ENCODE peak calls at places on chromosomes 1 and 21, in ten cellular contexts. S is progenitor cell of endocrine pancreas; B is dorsolateral prefrontal cortex; T is endothelial cell; D is lower lobe of right lung; I is spleen; F is foreskin fibroblast; X is Calu3; E is activated CD8-positive, alpha-beta T cell treated with anti-CD3 and anti-CD28 coated beads for 36 hours; M is psoas muscle. O is an unnamed sample.

GRCh38 chr1:31031330-31032143 is 34.0 kb downstream of the PUM1 start:
- DNase-seq in S (no peak), B (no peak), T (no peak), D (no peak), I (no peak), F (no peak), X (no peak), E (no peak), M (no peak), O (no peak)

GRCh38 chr1:81158592-81158991 is 642.1 kb upstream of the ADGRL2 start:
- DNase-seq in S (no peak), B (no peak), T (no peak), D (no peak), I (no peak), F (peak), X (no peak), E (no peak), M (no peak), O (no peak)

GRCh38 chr1:81703352-81703735 is 97.4 kb upstream of the ADGRL2 start:
- DNase-seq in S (no peak), B (no peak), T (no peak), D (no peak), I (no peak), F (peak), X (no peak), E (no peak), M (no peak), O (no peak)

GRCh38 chr1:12475947-12476346 is 142.1 kb downstream of the DHRS3 start:
- DNase-seq in S (no peak), B (no peak), T (no peak), D (no peak), I (no peak), F (no peak), X (no peak), E (peak), M (no peak), O (no peak)

GRCh38 chr1:228314315-228314657 is 92.3 kb downstream of the TRIM11 start:
- DNase-seq in S (no peak), B (no peak), T (no peak), D (no peak), I (peak), F (no peak), X (no peak), E (no peak), M (peak), O (no peak)

GRCh38 chr1:87089823-87090222 is 175.4 kb downstream of the HS2ST1 start:
- DNase-seq in S (no peak), B (no peak), T (no peak), D (no peak), I (no peak), F (no peak), X (no peak), E (no peak), M (no peak), O (no peak)

GRCh38 chr1:246631426-246631825 is 65.2 kb downstream of the CNST start:
- DNase-seq in S (no peak), B (no peak), T (no peak), D (no peak), I (no peak), F (peak), X (no peak), E (no peak), M (no peak), O (no peak)

GRCh38 chr1:54927475-54928240 is 40.7 kb upstream of the DHCR24 start:
- DNase-seq in S (no peak), B (no peak), T (no peak), D (no peak), I (no peak), F (peak), X (no peak), E (no peak), M (peak), O (no peak)

GRCh38 chr1:110559157-110559556 is 40.2 kb upstream of the KCNA10 start:
- DNase-seq in S (no peak), B (no peak), T (no peak), D (no peak), I (no peak), F (no peak), X (no peak), E (no peak), M (no peak), O (peak)

GRCh38 chr1:237525102-237525501 is 365.6 kb downstream of the ZP4 start:
- DNase-seq in S (no peak), B (no peak), T (no peak), D (no peak), I (no peak), F (no peak), X (no peak), E (no peak), M (no peak), O (no peak)

GRCh38 chr1:201320168-201320842 is 37.0 kb downstream of the PKP1 start:
- DNase-seq in S (no peak), B (no peak), T (no peak), D (peak), I (peak), F (no peak), X (no peak), E (no peak), M (no peak), O (no peak)

GRCh38 chr1:11765661-11766428 is 3.9 kb downstream of the C1orf167 start:
- DNase-seq in S (no peak), B (no peak), T (no peak), D (no peak), I (no peak), F (no peak), X (no peak), E (no peak), M (no peak), O (no peak)

DNA sequence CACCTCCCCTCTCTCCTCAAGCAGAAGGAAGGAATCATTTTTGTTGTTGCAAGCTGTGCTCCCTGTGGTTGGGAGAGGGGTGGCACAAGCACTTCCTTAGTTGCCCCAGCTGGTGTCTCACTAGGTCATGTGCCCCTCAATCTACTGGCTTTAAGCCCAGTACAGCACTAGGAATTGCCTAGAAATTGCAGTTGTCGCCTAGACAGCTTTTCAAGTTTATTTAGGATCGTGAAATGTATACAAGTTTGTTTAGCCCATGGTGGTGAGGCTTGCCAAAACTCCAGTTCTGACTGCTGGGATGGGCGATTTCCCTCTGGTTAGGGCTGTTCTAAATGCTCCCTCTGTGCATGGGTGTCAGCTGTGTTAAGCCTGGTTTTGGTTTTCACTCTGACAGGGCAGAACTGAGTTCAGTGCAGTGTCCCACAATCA is 126.8 kb upstream of the ZNF644 start:
- DNase-seq in S (no peak), B (no peak), T (no peak), D (no peak), I (no peak), F (no peak), X (no peak), E (no peak), M (no peak), O (no peak)
- TF ChIP-seq CTCF in S (no peak), B (no peak), T (no peak), D (no peak), I (no peak), F (no peak), X (no peak), E (no peak), M (no peak), O (no peak)

GRCh38 chr1:44828841-44829440 is 14.1 kb downstream of the PTCH2 start:
- DNase-seq in S (no peak), B (no peak), T (no peak), D (no peak), I (peak), F (no peak), X (no peak), E (no peak), M (peak), O (no peak)

GRCh38 chr1:44828003-44828651 is 14.9 kb downstream of the PTCH2 start:
- DNase-seq in S (no peak), B (no peak), T (no peak), D (no peak), I (peak), F (no peak), X (no peak), E (no peak), M (peak), O (no peak)

GRCh38 chr1:44826375-44827196 is 16.5 kb downstream of the PTCH2 start:
- DNase-seq in S (no peak), B (peak), T (peak), D (peak), I (peak), F (peak), X (no peak), E (no peak), M (peak), O (no peak)

GRCh38 chr1:44829506-44830384 is 13.3 kb downstream of the PTCH2 start:
- DNase-seq in S (no peak), B (no peak), T (no peak), D (no peak), I (peak), F (no peak), X (no peak), E (no peak), M (peak), O (no peak)

DNA sequence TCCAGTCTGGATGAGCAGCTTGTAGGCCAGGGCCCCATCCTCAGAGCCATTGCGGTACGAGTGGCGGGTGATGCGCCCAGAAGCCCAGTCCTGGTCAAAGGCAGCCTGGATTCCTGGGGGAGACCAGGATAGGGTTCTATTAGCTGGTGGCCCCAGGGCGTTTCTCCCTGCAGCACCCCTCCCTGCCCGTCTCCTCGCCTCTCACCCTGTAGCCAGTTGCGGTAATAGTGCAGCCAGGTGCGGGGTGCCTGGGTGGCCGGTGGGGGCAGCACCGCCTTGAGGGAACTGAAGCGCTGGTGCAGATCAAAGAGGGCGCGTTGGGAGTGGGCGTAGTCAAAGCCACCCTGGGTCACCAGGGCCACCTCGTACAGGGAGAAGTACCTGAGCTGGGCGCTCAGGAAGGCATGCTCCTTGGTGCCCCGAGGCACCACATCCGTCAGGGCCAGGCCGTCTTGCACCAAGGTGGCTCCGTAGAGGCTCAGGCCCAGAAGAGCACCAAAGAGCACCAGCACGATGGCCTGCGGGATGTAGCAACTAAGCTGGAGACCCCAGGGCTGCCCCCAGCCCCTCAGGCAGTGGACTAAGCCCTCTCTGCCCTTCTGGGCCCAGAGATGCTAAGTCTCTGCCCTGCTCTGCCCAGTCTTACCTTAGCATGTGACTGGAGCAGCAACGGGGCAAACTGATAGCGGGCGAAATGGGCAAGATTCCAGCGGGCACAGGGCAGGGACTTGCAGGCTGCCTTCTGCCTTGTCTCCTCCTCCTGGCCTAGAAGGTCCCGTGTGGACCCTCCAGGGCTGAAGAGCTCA is 15.7 kb downstream of the PTCH2 start:
- DNase-seq in S (no peak), B (peak), T (no peak), D (no peak), I (peak), F (no peak), X (no peak), E (no peak), M (peak), O (no peak)
- TF ChIP-seq CTCF in S (peak), B (no peak), T (no peak), D (no peak), I (no peak), F (no peak), X (no peak), E (no peak), M (no peak), O (no peak)

GRCh38 chr1:92065042-92065441 is 10.2 kb downstream of the SETSIP start:
- DNase-seq in S (no peak), B (no peak), T (no peak), D (no peak), I (no peak), F (no peak), X (no peak), E (no peak), M (no peak), O (no peak)
- TF ChIP-seq CTCF in S (no peak), B (no peak), T (no peak), D (no peak), I (no peak), F (no peak), X (no peak), E (no peak), M (no peak), O (no peak)

GRCh38 chr1:60808676-60809075 is 273.7 kb upstream of the NFIA start:
- DNase-seq in S (no peak), B (no peak), T (no peak), D (no peak), I (no peak), F (no peak), X (no peak), E (no peak), M (no peak), O (no peak)
- TF ChIP-seq CTCF in S (no peak), B (no peak), T (no peak), D (no peak), I (no peak), F (no peak), X (no peak), E (no peak), M (no peak), O (no peak)

DNA sequence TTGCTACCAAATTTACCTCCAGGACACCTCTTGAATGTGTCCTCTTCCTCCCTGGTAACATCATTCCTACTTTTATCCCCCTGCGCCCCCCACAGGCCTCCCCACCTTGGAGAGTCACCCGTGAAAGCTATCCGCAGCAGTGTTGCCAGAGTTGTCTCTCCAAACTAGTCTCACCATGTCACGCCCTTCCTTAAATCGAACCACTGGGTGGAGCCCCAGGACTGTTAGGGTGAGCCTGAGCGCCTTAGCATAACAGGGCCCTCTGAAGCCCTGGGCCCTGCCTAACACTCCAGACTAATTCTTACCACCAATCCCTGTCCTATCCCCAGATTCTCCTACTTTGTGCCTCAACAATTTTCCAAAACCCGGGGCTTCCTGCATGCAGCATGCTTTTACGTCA is 35.0 kb downstream of the HSD3B2 start:
- DNase-seq in S (no peak), B (no peak), T (no peak), D (no peak), I (no peak), F (no peak), X (no peak), E (no peak), M (no peak), O (no peak)
- TF ChIP-seq CTCF in S (peak), B (no peak), T (no peak), D (no peak), I (no peak), F (no peak), X (no peak), E (no peak), M (no peak), O (no peak)

GRCh38 chr1:155003766-155004351 is 1.3 kb downstream of the ZBTB7B start:
- DNase-seq in S (no peak), B (no peak), T (no peak), D (peak), I (peak), F (peak), X (peak), E (peak), M (peak), O (no peak)

GRCh38 chr1:155004352-155005075 is 1.9 kb downstream of the ZBTB7B start:
- DNase-seq in S (no peak), B (no peak), T (no peak), D (no peak), I (no peak), F (no peak), X (no peak), E (peak), M (no peak), O (no peak)

GRCh38 chr1:155002479-155003226 is at the start of gene ZBTB7B:
- DNase-seq in S (no peak), B (peak), T (peak), D (peak), I (peak), F (peak), X (peak), E (no peak), M (peak), O (no peak)

GRCh38 chr1:155001688-155002474 is 721 bp upstream of the ZBTB7B start:
- DNase-seq in S (peak), B (peak), T (peak), D (peak), I (peak), F (peak), X (peak), E (peak), M (peak), O (peak)

GRCh38 chr1:155003227-155003765 is 694 bp downstream of the ZBTB7B start:
- DNase-seq in S (no peak), B (no peak), T (peak), D (no peak), I (peak), F (peak), X (no peak), E (peak), M (peak), O (peak)
- TF ChIP-seq CTCF in S (peak), B (no peak), T (no peak), D (no peak), I (no peak), F (no peak), X (no peak), E (no peak), M (no peak), O (no peak)

GRCh38 chr1:21244986-21245687 is 45.1 kb downstream of the ECE1 start:
- DNase-seq in S (no peak), B (no peak), T (peak), D (no peak), I (no peak), F (no peak), X (no peak), E (no peak), M (no peak), O (no peak)
- TF ChIP-seq CTCF in S (peak), B (no peak), T (peak), D (peak), I (no peak), F (peak), X (peak), E (peak), M (no peak), O (no peak)

GRCh38 chr21:42010507-42011493 is 640 bp upstream of the ZBTB21 start:
- DNase-seq in S (peak), B (no peak), T (peak), D (peak), I (peak), F (peak), X (peak), E (peak), M (no peak), O (no peak)
- TF ChIP-seq CTCF in S (peak), B (peak), T (no peak), D (peak), I (peak), F (no peak), X (no peak), E (no peak), M (peak), O (no peak)

GRCh38 chr1:210257698-210258395 is 25.3 kb downstream of the SERTAD4 start:
- DNase-seq in S (no peak), B (no peak), T (no peak), D (no peak), I (no peak), F (no peak), X (no peak), E (no peak), M (no peak), O (no peak)
- TF ChIP-seq CTCF in S (no peak), B (no peak), T (no peak), D (no peak), I (no peak), F (no peak), X (no peak), E (no peak), M (no peak), O (no peak)